ENCODE peak calls at places on chromosomes 7 and 10, in four cellular contexts. X is fibroblast of lung, H is sigmoid colon, G is bronchial epithelial cell. J is an unnamed sample. For H3K36me3, the result is how much of the 10 kb centered on the place peaks cover.

GRCh38 chr10:126844406-126844805 is 60.8 kb upstream of the DOCK1 start:
- DNase-seq in X (peak), H (no peak), G (no peak), J (no peak)

GRCh38 chr7:151252961-151253691 is 4.6 kb upstream of the SMARCD3 start:
- DNase-seq in X (no peak), H (no peak), G (no peak), J (no peak)

GRCh38 chr10:61100882-61101281 is 156.9 kb upstream of the RHOBTB1 start:
- DNase-seq in X (no peak), H (no peak), G (no peak), J (no peak)

GRCh38 chr10:15370741-15371701 is at the start of gene FAM171A1:
- DNase-seq in X (peak), H (peak), G (no peak), J (no peak)

GRCh38 chr10:22321831-22322662 is 1.1 kb downstream of the BMI1 start:
- DNase-seq in X (no peak), H (peak), G (no peak), J (no peak)

GRCh38 chr7:44104880-44105771 is 981 bp downstream of the AEBP1 start:
- DNase-seq in X (peak), H (peak), G (peak), J (no peak)

GRCh38 chr7:92255308-92255707 is 9.5 kb downstream of the ANKIB1 start:
- DNase-seq in X (peak), H (no peak), G (peak), J (no peak)

GRCh38 chr7:55034776-55035175 is 16.0 kb downstream of the EGFR start:
- DNase-seq in X (no peak), H (no peak), G (no peak), J (no peak)

GRCh38 chr7:21945374-21946227 is at the start of gene CDCA7L:
- DNase-seq in X (peak), H (peak), G (peak), J (no peak)

GRCh38 chr10:115944538-115944937 is 328.5 kb downstream of the GFRA1 start:
- DNase-seq in X (no peak), H (no peak), G (no peak), J (no peak)

GRCh38 chr7:74272305-74273038 is 16.7 kb upstream of the CLIP2 start:
- DNase-seq in X (peak), H (peak), G (peak), J (no peak)

GRCh38 chr7:79298145-79298760 is 155.2 kb downstream of the MAGI2 start:
- DNase-seq in X (peak), H (no peak), G (peak), J (no peak)

GRCh38 chr7:19772858-19773337 is 519 bp downstream of the TMEM196 start:
- DNase-seq in X (peak), H (no peak), G (peak), J (no peak)

GRCh38 chr7:2687338-2687869 is 598 bp upstream of the AMZ1 start:
- DNase-seq in X (peak), H (no peak), G (no peak), J (no peak)

GRCh38 chr10:3025300-3025699 is 42.0 kb upstream of the PFKP start:
- DNase-seq in X (no peak), H (no peak), G (no peak), J (no peak)

GRCh38 chr10:32413513-32413912 is 32.4 kb upstream of the CCDC7 start:
- DNase-seq in X (peak), H (no peak), G (peak), J (peak)

GRCh38 chr10:76632158-76633051 is 1005.2 kb downstream of the KCNMA1 start:
- DNase-seq in X (peak), H (no peak), G (peak), J (no peak)

GRCh38 chr7:95723583-95724180 is 48.7 kb upstream of the DYNC1I1 start:
- DNase-seq in X (peak), H (no peak), G (peak), J (no peak)

GRCh38 chr10:61284222-61284890 is 168.8 kb downstream of the TMEM26 start:
- DNase-seq in X (peak), H (no peak), G (peak), J (no peak)

GRCh38 chr10:6678211-6678803 is 98.2 kb upstream of the PRKCQ start:
- DNase-seq in X (peak), H (no peak), G (peak), J (no peak)

GRCh38 chr10:51030480-51030879 is 43.8 kb upstream of the PRKG1 start:
- DNase-seq in X (no peak), H (no peak), G (no peak), J (no peak)

GRCh38 chr7:8125680-8126444 is 136.1 kb downstream of the ICA1 start:
- DNase-seq in X (no peak), H (no peak), G (peak), J (no peak)

GRCh38 chr7:388961-389701 is 99.2 kb downstream of the FOXL3 start:
- DNase-seq in X (no peak), H (no peak), G (no peak), J (no peak)

GRCh38 chr7:77710861-77711260 is 14.6 kb downstream of the RSBN1L start:
- DNase-seq in X (no peak), H (no peak), G (no peak), J (no peak)

GRCh38 chr10:48507933-48508830 is 96.7 kb downstream of the ARHGAP22 start:
- DNase-seq in X (no peak), H (peak), G (no peak), J (no peak)

GRCh38 chr7:19620470-19620869 is 88.4 kb downstream of the POLR1F start:
- DNase-seq in X (no peak), H (no peak), G (no peak), J (no peak)

GRCh38 chr7:80826520-80827237 is 92.2 kb downstream of the SEMA3C start:
- DNase-seq in X (peak), H (no peak), G (peak), J (no peak)

GRCh38 chr7:260441-261281 is 29.3 kb upstream of the FOXL3 start:
- DNase-seq in X (no peak), H (no peak), G (no peak), J (no peak)

GRCh38 chr10:52756295-52756694 is 16.3 kb downstream of the MBL2 start:
- DNase-seq in X (no peak), H (no peak), G (no peak), J (no peak)

GRCh38 chr10:77037735-77038411 is 599.7 kb downstream of the KCNMA1 start:
- DNase-seq in X (no peak), H (no peak), G (no peak), J (no peak)

GRCh38 chr7:50978633-50979215 is 196.0 kb upstream of the GRB10 start:
- DNase-seq in X (peak), H (no peak), G (no peak), J (no peak)

GRCh38 chr7:27229448-27229847 is 13.2 kb upstream of the EVX1 start:
- DNase-seq in X (no peak), H (no peak), G (no peak), J (no peak)

GRCh38 chr7:156218544-156219306 is 406.5 kb upstream of the SHH start:
- DNase-seq in X (no peak), H (no peak), G (no peak), J (no peak)

GRCh38 chr7:98949336-98950044 is 71.2 kb downstream of the TRRAP start:
- DNase-seq in X (no peak), H (no peak), G (no peak), J (no peak)

GRCh38 chr10:133318494-133319127 is 9.9 kb downstream of the ZNF511 start:
- DNase-seq in X (peak), H (no peak), G (peak), J (no peak)

GRCh38 chr7:108016841-108017775 is 14.1 kb upstream of the LAMB1 start:
- DNase-seq in X (peak), H (no peak), G (peak), J (peak)

GRCh38 chr7:156487811-156488523 is 152.6 kb upstream of the RNF32 start:
- DNase-seq in X (no peak), H (no peak), G (no peak), J (no peak)

GRCh38 chr7:98617960-98618418 is 904 bp downstream of the NPTX2 start:
- DNase-seq in X (no peak), H (no peak), G (no peak), J (no peak)

GRCh38 chr10:17643339-17643754 is 604 bp upstream of the STAM start:
- DNase-seq in X (peak), H (peak), G (peak), J (no peak)

DNA sequence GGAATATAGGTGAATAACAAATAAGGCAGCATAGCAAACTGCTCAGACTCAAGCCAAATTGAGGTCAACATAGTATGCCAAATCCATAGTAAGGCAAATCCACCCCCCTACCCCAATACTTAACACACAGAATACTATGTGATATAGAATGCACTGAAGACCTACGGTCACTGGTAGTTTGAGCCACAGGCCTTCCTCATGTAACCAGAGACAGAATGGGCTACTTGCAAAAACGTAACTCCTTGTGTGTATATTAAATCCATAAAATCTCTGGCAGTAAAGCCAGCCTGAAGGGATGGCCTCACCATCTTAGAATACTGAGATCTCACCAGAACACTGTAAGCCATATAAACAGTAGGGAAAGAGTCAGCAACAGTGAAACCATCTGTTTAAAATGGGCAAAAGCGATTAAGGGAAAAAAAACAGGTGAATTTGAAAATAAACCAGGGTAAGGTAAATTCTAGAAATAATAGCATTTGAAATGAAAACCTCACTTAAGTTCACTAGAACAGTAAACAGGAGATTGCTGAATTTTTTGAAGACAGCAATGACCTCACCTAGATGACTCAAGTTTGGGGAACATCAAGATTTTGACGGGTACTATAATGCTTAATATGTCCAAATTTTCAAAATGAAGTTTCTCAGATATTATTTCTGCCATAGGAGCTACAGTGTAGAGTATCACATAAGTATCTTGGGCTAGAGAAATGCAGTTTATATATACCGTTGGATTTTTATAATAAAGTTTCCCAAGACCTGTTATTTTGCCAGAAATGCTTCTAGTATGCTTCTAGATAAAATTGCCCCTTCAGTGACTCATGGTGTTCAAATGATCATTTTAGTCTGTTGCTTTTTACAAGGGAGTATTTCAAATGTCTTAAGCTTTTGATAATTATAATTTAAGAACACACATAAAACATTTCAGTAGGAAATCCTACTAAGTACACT is 13.9 kb downstream of the HNRNPA2B1 start:
- DNase-seq in X (no peak), H (no peak), G (no peak), J (no peak)
- H3K36me3 ChIP-seq in X (under half), H (under half), G (under half), J (under half)

GRCh38 chr7:5350600-5351385 is 68.0 kb downstream of the SLC29A4 start:
- DNase-seq in X (no peak), H (no peak), G (no peak), J (no peak)

GRCh38 chr7:5350174-5350463 is 67.4 kb downstream of the SLC29A4 start:
- DNase-seq in X (no peak), H (no peak), G (no peak), J (no peak)

GRCh38 chr7:5351508-5352265 is 68.9 kb downstream of the SLC29A4 start:
- DNase-seq in X (no peak), H (peak), G (no peak), J (no peak)

GRCh38 chr7:5354460-5355279 is 69.0 kb downstream of the TNRC18 start:
- DNase-seq in X (peak), H (peak), G (peak), J (peak)

GRCh38 chr7:5352440-5353010 is 69.8 kb downstream of the SLC29A4 start:
- DNase-seq in X (no peak), H (peak), G (no peak), J (no peak)
- H3K36me3 ChIP-seq in X (under half), H (under half), G (under half), J (under half)

DNA sequence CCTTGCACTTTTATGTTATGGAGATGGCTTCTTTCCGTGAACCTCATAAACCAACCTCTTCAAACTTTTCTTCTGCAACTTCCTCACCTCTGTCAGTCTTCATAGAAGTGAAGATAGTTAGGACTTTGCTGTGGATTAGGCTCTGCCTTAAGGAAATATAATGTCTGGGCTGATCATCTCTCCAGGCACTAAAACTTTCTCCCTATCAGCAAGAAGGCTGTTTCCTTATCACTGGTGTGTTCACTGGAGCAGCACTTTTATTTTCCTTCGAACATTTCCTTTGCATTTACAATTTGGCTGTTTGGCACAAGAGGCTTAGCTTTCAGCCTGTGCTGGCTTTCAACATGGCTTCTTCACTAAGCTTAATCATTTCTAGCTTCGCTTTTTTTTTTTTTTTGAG is 52.8 kb downstream of the ESYT2 start:
- DNase-seq in X (no peak), H (no peak), G (no peak), J (no peak)
- H3K36me3 ChIP-seq in X (under half), H (under half), G (under half), J (under half)

GRCh38 chr7:149729586-149729982 is 43.8 kb downstream of the ZNF467 start:
- DNase-seq in X (no peak), H (peak), G (no peak), J (no peak)
- H3K36me3 ChIP-seq in X (under half), H (under half), G (under half), J (under half)

GRCh38 chr10:78541528-78542470 is 508.1 kb downstream of the RPS24 start:
- DNase-seq in X (peak), H (peak), G (no peak), J (no peak)

GRCh38 chr10:78537018-78537417 is 503.4 kb downstream of the RPS24 start:
- DNase-seq in X (no peak), H (no peak), G (no peak), J (no peak)

GRCh38 chr10:78542536-78542935 is 508.9 kb downstream of the RPS24 start:
- DNase-seq in X (peak), H (peak), G (no peak), J (no peak)

GRCh38 chr10:78540355-78541076 is 506.9 kb downstream of the RPS24 start:
- DNase-seq in X (peak), H (peak), G (peak), J (no peak)

DNA sequence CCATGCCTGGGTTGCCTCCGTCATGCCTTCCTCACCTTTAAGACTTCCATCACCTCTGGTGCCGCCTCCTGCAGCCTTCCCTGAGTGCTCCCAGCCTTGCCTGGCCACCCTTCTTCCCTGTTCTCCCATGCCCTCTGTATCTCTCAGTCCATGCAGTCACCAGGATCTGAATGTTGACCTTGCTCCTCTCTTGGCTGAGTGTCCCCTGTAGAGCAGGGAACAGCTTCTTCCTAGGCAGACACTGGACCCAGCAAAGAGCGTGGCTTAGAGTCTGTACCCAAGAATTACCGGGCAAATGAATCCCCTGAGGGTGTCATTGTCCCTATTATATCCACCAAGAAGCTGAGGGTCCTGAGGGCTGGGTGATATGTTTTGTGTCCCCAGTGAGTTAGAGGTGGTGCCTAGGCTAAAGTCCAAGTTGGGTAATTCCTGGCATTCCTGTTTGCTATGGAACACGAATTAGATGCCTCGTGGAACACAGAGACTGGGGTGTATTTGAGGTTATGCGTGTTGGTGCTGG is 505.6 kb downstream of the RPS24 start:
- DNase-seq in X (no peak), H (peak), G (no peak), J (no peak)
- H3K36me3 ChIP-seq in X (under half), H (under half), G (under half), J (under half)

DNA sequence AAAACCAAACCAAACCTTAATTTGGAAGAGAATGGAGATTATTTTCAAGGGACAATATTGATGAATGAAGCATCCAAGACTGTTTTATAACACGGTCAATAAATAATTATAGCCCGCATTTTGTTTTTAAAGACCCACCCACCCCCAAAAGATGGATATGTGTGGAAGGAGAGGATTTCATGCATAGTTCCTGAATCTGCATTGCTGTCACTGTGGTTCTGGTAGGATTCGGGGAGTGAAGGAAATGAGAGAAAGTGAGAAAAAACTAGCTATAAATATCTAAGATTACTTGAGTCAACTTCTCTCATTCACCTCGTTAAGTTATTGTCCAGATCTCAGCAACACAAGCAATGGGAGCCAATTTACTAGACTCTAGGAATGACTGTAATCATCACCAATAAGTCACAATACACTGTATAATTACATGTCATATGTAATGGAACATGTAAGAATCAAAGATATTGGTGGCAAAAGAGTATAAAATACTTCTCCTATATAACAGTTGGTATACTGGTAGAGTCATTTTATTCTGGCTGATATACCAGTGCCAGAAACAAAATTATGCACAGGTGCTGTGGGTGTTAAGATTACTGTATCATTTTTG is 30.2 kb downstream of the NAMPT start:
- DNase-seq in X (no peak), H (no peak), G (no peak), J (no peak)
- H3K36me3 ChIP-seq in X (under half), H (under half), G (under half), J (under half)

GRCh38 chr7:35487841-35488240 is 207.1 kb downstream of the HERPUD2 start:
- DNase-seq in X (no peak), H (no peak), G (no peak), J (no peak)
- H3K36me3 ChIP-seq in X (under half), H (under half), G (under half), J (under half)

GRCh38 chr7:1499367-1500029 is 4.7 kb downstream of the INTS1 start:
- DNase-seq in X (no peak), H (no peak), G (no peak), J (no peak)
- H3K36me3 ChIP-seq in X (under half), H (half or more), G (under half), J (under half)

DNA sequence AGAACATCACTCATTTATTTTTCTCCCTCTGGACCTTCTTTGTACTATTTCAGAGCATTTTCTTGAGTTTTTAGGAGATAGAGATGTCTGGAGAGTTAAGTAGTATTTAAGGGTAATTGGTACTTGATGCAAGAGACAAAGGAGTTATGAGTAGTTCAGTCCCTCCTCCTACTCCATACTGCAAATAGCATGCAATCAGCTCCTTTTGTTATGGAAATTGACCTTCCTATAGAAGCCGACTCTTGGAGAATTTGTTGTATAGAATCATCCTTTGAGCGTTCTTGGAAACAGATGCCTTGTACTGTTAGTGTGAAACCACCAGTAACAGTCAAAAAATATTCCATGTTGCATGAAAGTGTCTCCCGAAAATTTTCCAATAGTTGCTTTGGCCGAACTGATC is 428.2 kb upstream of the GALNT17 start:
- DNase-seq in X (no peak), H (no peak), G (no peak), J (no peak)
- H3K36me3 ChIP-seq in X (under half), H (under half), G (under half), J (under half)

GRCh38 chr7:112459645-112460044 is 9.4 kb downstream of the IFRD1 start:
- DNase-seq in X (no peak), H (no peak), G (no peak), J (no peak)
- H3K36me3 ChIP-seq in X (under half), H (under half), G (under half), J (under half)

J was measured in keratinocyte.